ENCODE peak calls at places on chromosomes 7 and 10, in four cellular contexts. X is IMR-90, M is H1, A is H9. K is an unnamed sample.

GRCh38 chr10:31134303-31134928 is 102.8 kb upstream of the ZNF438 start:
- DNase-seq in X (peak), M (no peak), A (no peak), K (peak)

GRCh38 chr7:44759246-44759645 is 10.6 kb downstream of the ZMIZ2 start:
- DNase-seq in X (no peak), M (no peak), A (no peak), K (no peak)

GRCh38 chr7:13050703-13051102 is 363.3 kb downstream of the ARL4A start:
- DNase-seq in X (peak), M (no peak), A (no peak), K (no peak)

GRCh38 chr7:12951397-12951801 is 264.0 kb downstream of the ARL4A start:
- DNase-seq in X (peak), M (no peak), A (no peak), K (peak)

GRCh38 chr10:97278491-97278989 is 13.9 kb downstream of the ARHGAP19 start:
- DNase-seq in X (peak), M (no peak), A (no peak), K (peak)

GRCh38 chr7:3215624-3216585 is 85.1 kb upstream of the SDK1 start:
- DNase-seq in X (no peak), M (no peak), A (no peak), K (no peak)

GRCh38 chr10:44334621-44335184 is 50.2 kb downstream of the CXCL12 start:
- DNase-seq in X (peak), M (no peak), A (no peak), K (no peak)

GRCh38 chr10:113716109-113717010 is 35.1 kb upstream of the PLEKHS1 start:
- DNase-seq in X (no peak), M (no peak), A (no peak), K (no peak)

DNA sequence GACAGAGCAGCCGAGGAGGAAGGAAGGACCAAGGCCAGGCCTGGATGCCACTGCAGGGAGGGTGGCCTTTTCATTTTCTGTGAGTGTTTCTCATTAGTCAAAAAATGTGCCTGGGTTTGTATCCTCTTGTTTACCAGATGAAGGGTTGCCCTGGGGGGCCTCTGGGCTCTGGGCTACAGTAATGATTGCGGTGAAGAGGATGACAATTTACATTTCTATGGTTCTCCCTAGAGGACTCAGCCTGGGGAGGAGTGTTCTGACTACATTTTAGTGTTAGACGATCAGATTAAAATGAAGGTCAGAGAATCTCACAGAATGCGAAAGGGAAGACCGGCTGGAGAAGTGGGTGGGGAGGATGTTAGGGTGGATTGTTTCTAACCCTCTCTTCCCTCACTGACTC is 108.0 kb upstream of the KMT2C start:
- DNase-seq in X (no peak), M (peak), A (peak), K (peak)
- H4K5ac ChIP-seq in X (no peak), M (no peak), A (no peak), K (no peak)

DNA sequence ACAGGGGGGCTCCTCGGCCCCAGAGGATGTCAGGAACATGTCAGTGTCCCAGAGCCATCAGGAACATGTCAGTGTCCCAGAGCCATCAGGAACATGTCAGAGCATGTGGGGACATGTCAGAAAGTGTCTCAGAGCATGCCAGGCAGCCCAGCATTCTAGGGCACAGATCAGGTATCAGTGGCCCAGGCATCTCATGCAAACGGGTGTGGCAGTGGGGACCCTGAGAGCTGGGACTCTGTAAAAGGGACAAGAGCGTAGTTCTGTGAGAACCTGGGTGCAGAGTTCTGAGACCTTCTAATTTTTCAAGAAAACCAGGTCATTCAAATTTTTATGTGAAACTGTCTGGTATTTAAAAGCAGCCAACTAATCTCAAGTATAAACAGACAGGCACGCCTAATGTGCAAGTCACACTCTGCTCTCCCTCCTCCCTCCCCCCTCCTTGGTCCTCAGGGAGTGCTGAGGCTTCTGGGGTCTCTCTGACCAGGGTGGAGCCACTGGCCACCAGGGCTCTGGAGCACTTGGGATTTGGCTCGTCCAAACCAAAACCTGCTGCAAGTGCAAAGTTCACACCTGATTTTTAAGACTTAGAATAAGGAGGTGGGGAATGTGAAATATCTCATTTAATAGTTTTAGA is 64.6 kb downstream of the ALOX5 start:
- DNase-seq in X (no peak), M (peak), A (no peak), K (no peak)
- H2AK5ac ChIP-seq in X (peak), M (peak), A (no peak), K (no peak)

GRCh38 chr10:122468923-122469781 is 7.8 kb downstream of the HTRA1 start:
- DNase-seq in X (peak), M (no peak), A (no peak), K (no peak)

GRCh38 chr10:122468220-122468922 is 7.0 kb downstream of the HTRA1 start:
- DNase-seq in X (no peak), M (no peak), A (no peak), K (no peak)

GRCh38 chr10:122471531-122472177 is 10.3 kb downstream of the HTRA1 start:
- DNase-seq in X (peak), M (no peak), A (no peak), K (no peak)

GRCh38 chr10:122466866-122467470 is 5.6 kb downstream of the HTRA1 start:
- DNase-seq in X (no peak), M (no peak), A (no peak), K (no peak)

DNA sequence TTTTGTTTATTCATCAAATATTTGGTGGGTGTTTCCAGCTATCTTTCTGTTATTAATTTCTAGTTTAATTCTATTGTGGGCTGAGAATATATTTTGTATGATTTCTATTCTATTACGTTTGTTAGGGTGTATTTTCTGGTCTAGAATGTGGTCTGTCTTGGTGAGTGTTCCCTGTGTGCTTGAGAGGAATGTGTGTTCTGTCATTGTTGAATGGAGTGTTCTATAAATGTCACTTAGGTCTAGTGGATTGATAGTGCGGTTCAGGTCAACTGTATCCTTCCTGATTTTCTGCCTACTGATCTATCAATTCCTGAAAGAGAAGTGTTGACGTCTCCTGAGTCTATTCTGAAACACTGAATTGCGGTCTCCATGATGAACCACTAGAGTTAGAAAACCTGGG is 8.5 kb downstream of the HTRA1 start:
- DNase-seq in X (no peak), M (no peak), A (no peak), K (no peak)
- H4K5ac ChIP-seq in X (no peak), M (no peak), A (no peak), K (no peak)

GRCh38 chr7:149720372-149721083 is 52.9 kb downstream of the ZNF467 start:
- DNase-seq in X (no peak), M (no peak), A (peak), K (peak)

GRCh38 chr7:149718730-149719049 is 54.7 kb downstream of the ZNF467 start:
- DNase-seq in X (no peak), M (peak), A (no peak), K (no peak)

GRCh38 chr7:149717481-149717880 is 55.9 kb downstream of the ZNF467 start:
- DNase-seq in X (no peak), M (peak), A (peak), K (no peak)

GRCh38 chr7:149719912-149720335 is 53.5 kb downstream of the ZNF467 start:
- DNase-seq in X (no peak), M (no peak), A (peak), K (peak)

GRCh38 chr7:149719050-149719899 is 54.1 kb downstream of the ZNF467 start:
- DNase-seq in X (peak), M (no peak), A (peak), K (peak)
- H2AK5ac ChIP-seq in X (no peak), M (no peak), A (no peak), K (no peak)

K was measured in mesendoderm.